ENCODE peak calls at places on chromosomes 2 and 18, in five cellular contexts. One of them, this sample, is unnamed.

GRCh38 chr18:245282-245847 is 22.5 kb downstream of the THOC1 start:
- DNase-seq in heart right ventricle: no peak
- DNase-seq in neural progenitor cell: no peak
- DNase-seq in CD4-positive, CD25-positive, alpha-beta regulatory T cell: no peak
- DNase-seq in A549: no peak
- DNase-seq in this sample: no peak

GRCh38 chr2:74008761-74009395 is 24.2 kb downstream of the TET3 start:
- DNase-seq in heart right ventricle: no peak
- DNase-seq in CD4-positive, CD25-positive, alpha-beta regulatory T cell: no peak
- DNase-seq in neural progenitor cell: peak; percentile 85
- DNase-seq in A549: no peak
- DNase-seq in this sample: peak; percentile 4

GRCh38 chr2:112579280-112579679 is 5.1 kb upstream of the CHCHD5 start:
- DNase-seq in CD4-positive, CD25-positive, alpha-beta regulatory T cell: no peak
- DNase-seq in neural progenitor cell: no peak
- DNase-seq in heart right ventricle: no peak
- DNase-seq in A549: no peak
- DNase-seq in this sample: no peak

GRCh38 chr2:157271590-157272203 is 14.2 kb downstream of the GALNT5 start:
- DNase-seq in A549: no peak
- DNase-seq in neural progenitor cell: no peak
- DNase-seq in CD4-positive, CD25-positive, alpha-beta regulatory T cell: no peak
- DNase-seq in heart right ventricle: no peak
- DNase-seq in this sample: no peak

GRCh38 chr2:62441421-62441820 is 64.6 kb downstream of the TMEM17 start:
- DNase-seq in A549: no peak
- DNase-seq in heart right ventricle: no peak
- DNase-seq in CD4-positive, CD25-positive, alpha-beta regulatory T cell: no peak
- DNase-seq in neural progenitor cell: no peak
- DNase-seq in this sample: no peak

GRCh38 chr2:46674451-46674850 is 195.1 kb downstream of the TMEM247 start:
- DNase-seq in CD4-positive, CD25-positive, alpha-beta regulatory T cell: no peak
- DNase-seq in heart right ventricle: no peak
- DNase-seq in neural progenitor cell: no peak
- DNase-seq in A549: no peak
- DNase-seq in this sample: no peak

GRCh38 chr18:68414407-68414806 is 300.5 kb downstream of the TMX3 start:
- DNase-seq in CD4-positive, CD25-positive, alpha-beta regulatory T cell: no peak
- DNase-seq in neural progenitor cell: peak; percentile 40
- DNase-seq in heart right ventricle: no peak
- DNase-seq in A549: no peak
- DNase-seq in this sample: no peak

GRCh38 chr2:207117668-207118067 is 48.1 kb downstream of the KLF7 start:
- DNase-seq in neural progenitor cell: no peak
- DNase-seq in heart right ventricle: no peak
- DNase-seq in CD4-positive, CD25-positive, alpha-beta regulatory T cell: no peak
- DNase-seq in A549: no peak
- DNase-seq in this sample: no peak

GRCh38 chr2:150485114-150485870 is 2.2 kb downstream of the RND3 start:
- DNase-seq in A549: peak; percentile 41
- DNase-seq in heart right ventricle: peak; percentile 75
- DNase-seq in CD4-positive, CD25-positive, alpha-beta regulatory T cell: no peak
- DNase-seq in neural progenitor cell: peak; percentile 84
- DNase-seq in this sample: peak; percentile 70

GRCh38 chr2:166784296-166784946 is 103.9 kb upstream of the XIRP2 start:
- DNase-seq in neural progenitor cell: no peak
- DNase-seq in CD4-positive, CD25-positive, alpha-beta regulatory T cell: no peak
- DNase-seq in heart right ventricle: no peak
- DNase-seq in A549: no peak
- DNase-seq in this sample: no peak

GRCh38 chr2:19888831-19889230 is 13.0 kb downstream of the TTC32 start:
- DNase-seq in heart right ventricle: no peak
- DNase-seq in neural progenitor cell: no peak
- DNase-seq in CD4-positive, CD25-positive, alpha-beta regulatory T cell: no peak
- DNase-seq in A549: no peak
- DNase-seq in this sample: no peak

GRCh38 chr18:59267511-59268126 is 5.6 kb downstream of the RAX start:
- DNase-seq in A549: peak; percentile 31
- DNase-seq in heart right ventricle: no peak
- DNase-seq in neural progenitor cell: peak; percentile 59
- DNase-seq in CD4-positive, CD25-positive, alpha-beta regulatory T cell: no peak
- DNase-seq in this sample: no peak

GRCh38 chr2:101759162-101759561 is 61.7 kb downstream of the MAP4K4 start:
- DNase-seq in neural progenitor cell: no peak
- DNase-seq in CD4-positive, CD25-positive, alpha-beta regulatory T cell: no peak
- DNase-seq in heart right ventricle: peak; percentile 54
- DNase-seq in A549: peak; percentile 23
- DNase-seq in this sample: no peak

GRCh38 chr18:3872651-3873050 is 422.7 kb downstream of the TGIF1 start:
- DNase-seq in neural progenitor cell: no peak
- DNase-seq in CD4-positive, CD25-positive, alpha-beta regulatory T cell: no peak
- DNase-seq in heart right ventricle: no peak
- DNase-seq in A549: no peak
- DNase-seq in this sample: no peak

GRCh38 chr2:225100856-225101294 is 58.6 kb upstream of the DOCK10 start:
- DNase-seq in CD4-positive, CD25-positive, alpha-beta regulatory T cell: no peak
- DNase-seq in A549: peak; percentile 71
- DNase-seq in heart right ventricle: no peak
- DNase-seq in neural progenitor cell: no peak
- DNase-seq in this sample: no peak

GRCh38 chr2:59034791-59035190 is 793.7 kb upstream of the FANCL start:
- DNase-seq in heart right ventricle: no peak
- DNase-seq in neural progenitor cell: no peak
- DNase-seq in A549: no peak
- DNase-seq in CD4-positive, CD25-positive, alpha-beta regulatory T cell: no peak
- DNase-seq in this sample: no peak

GRCh38 chr2:241267249-241268067 is 48.0 kb downstream of the HDLBP start:
- DNase-seq in neural progenitor cell: no peak
- DNase-seq in CD4-positive, CD25-positive, alpha-beta regulatory T cell: no peak
- DNase-seq in heart right ventricle: no peak
- DNase-seq in A549: no peak
- DNase-seq in this sample: no peak

GRCh38 chr2:42613281-42614064 is 45.0 kb downstream of the MTA3 start:
- DNase-seq in CD4-positive, CD25-positive, alpha-beta regulatory T cell: no peak
- DNase-seq in heart right ventricle: no peak
- DNase-seq in neural progenitor cell: no peak
- DNase-seq in A549: no peak
- DNase-seq in this sample: no peak

GRCh38 chr2:206378835-206379234 is 64.5 kb upstream of the ADAM23 start:
- DNase-seq in neural progenitor cell: no peak
- DNase-seq in A549: no peak
- DNase-seq in heart right ventricle: no peak
- DNase-seq in CD4-positive, CD25-positive, alpha-beta regulatory T cell: no peak
- DNase-seq in this sample: no peak

GRCh38 chr2:62663443-62663842 is 42.1 kb upstream of the EHBP1 start:
- DNase-seq in A549: no peak
- DNase-seq in heart right ventricle: no peak
- DNase-seq in neural progenitor cell: no peak
- DNase-seq in CD4-positive, CD25-positive, alpha-beta regulatory T cell: no peak
- DNase-seq in this sample: no peak

GRCh38 chr2:226771067-226771466 is 28.6 kb downstream of the IRS1 start:
- DNase-seq in heart right ventricle: peak; percentile 25
- DNase-seq in neural progenitor cell: no peak
- DNase-seq in CD4-positive, CD25-positive, alpha-beta regulatory T cell: no peak
- DNase-seq in A549: no peak
- DNase-seq in this sample: no peak

GRCh38 chr2:120921457-120921856 is 185.8 kb downstream of the GLI2 start:
- DNase-seq in heart right ventricle: no peak
- DNase-seq in neural progenitor cell: no peak
- DNase-seq in A549: no peak
- DNase-seq in CD4-positive, CD25-positive, alpha-beta regulatory T cell: no peak
- DNase-seq in this sample: no peak

GRCh38 chr2:76642122-76642521 is 880.1 kb downstream of the LRRTM4 start:
- DNase-seq in neural progenitor cell: no peak
- DNase-seq in CD4-positive, CD25-positive, alpha-beta regulatory T cell: no peak
- DNase-seq in heart right ventricle: peak; percentile 45
- DNase-seq in A549: no peak
- DNase-seq in this sample: no peak

GRCh38 chr2:216029416-216030129 is 16.2 kb upstream of the MREG start:
- DNase-seq in CD4-positive, CD25-positive, alpha-beta regulatory T cell: no peak
- DNase-seq in neural progenitor cell: no peak
- DNase-seq in A549: no peak
- DNase-seq in heart right ventricle: no peak
- DNase-seq in this sample: no peak

GRCh38 chr2:170587937-170588336 is 127.2 kb upstream of the SP5 start:
- DNase-seq in A549: no peak
- DNase-seq in CD4-positive, CD25-positive, alpha-beta regulatory T cell: no peak
- DNase-seq in heart right ventricle: no peak
- DNase-seq in neural progenitor cell: no peak
- DNase-seq in this sample: no peak

GRCh38 chr18:69961718-69962117 is 14.0 kb upstream of the CD226 start:
- DNase-seq in CD4-positive, CD25-positive, alpha-beta regulatory T cell: no peak
- DNase-seq in heart right ventricle: no peak
- DNase-seq in A549: no peak
- DNase-seq in neural progenitor cell: no peak
- DNase-seq in this sample: no peak

GRCh38 chr18:183769-184168 is 25.4 kb downstream of the USP14 start:
- DNase-seq in neural progenitor cell: no peak
- DNase-seq in CD4-positive, CD25-positive, alpha-beta regulatory T cell: no peak
- DNase-seq in heart right ventricle: no peak
- DNase-seq in A549: no peak
- DNase-seq in this sample: no peak

GRCh38 chr2:174618179-174618578 is 20.6 kb upstream of the WIPF1 start:
- DNase-seq in A549: no peak
- DNase-seq in CD4-positive, CD25-positive, alpha-beta regulatory T cell: no peak
- DNase-seq in heart right ventricle: no peak
- DNase-seq in neural progenitor cell: no peak
- DNase-seq in this sample: no peak

GRCh38 chr2:174615951-174616436 is 18.4 kb upstream of the WIPF1 start:
- DNase-seq in neural progenitor cell: no peak
- DNase-seq in A549: no peak
- DNase-seq in CD4-positive, CD25-positive, alpha-beta regulatory T cell: no peak
- DNase-seq in heart right ventricle: no peak
- DNase-seq in this sample: no peak

GRCh38 chr2:174617713-174618112 is 20.1 kb upstream of the WIPF1 start:
- DNase-seq in A549: no peak
- DNase-seq in neural progenitor cell: no peak
- DNase-seq in heart right ventricle: no peak
- DNase-seq in CD4-positive, CD25-positive, alpha-beta regulatory T cell: no peak
- DNase-seq in this sample: no peak

GRCh38 chr2:174614261-174614660 is 16.7 kb upstream of the WIPF1 start:
- DNase-seq in CD4-positive, CD25-positive, alpha-beta regulatory T cell: no peak
- DNase-seq in neural progenitor cell: no peak
- DNase-seq in heart right ventricle: no peak
- DNase-seq in A549: peak; percentile 69
- DNase-seq in this sample: no peak

GRCh38 chr2:174617120-174617519 is 19.5 kb upstream of the WIPF1 start:
- DNase-seq in heart right ventricle: no peak
- DNase-seq in A549: no peak
- DNase-seq in CD4-positive, CD25-positive, alpha-beta regulatory T cell: no peak
- DNase-seq in neural progenitor cell: no peak
- DNase-seq in this sample: no peak
- H3K27ac ChIP-seq in heart right ventricle: no peak overlapping the region
- H3K27ac ChIP-seq in A549: peak overlapping the region; percentile 4
- H3K27ac ChIP-seq in CD4-positive, CD25-positive, alpha-beta regulatory T cell: peak overlapping the region; percentile 57
- H3K27ac ChIP-seq in neural progenitor cell: no peak overlapping the region
- H3K27ac ChIP-seq in this sample: no peak overlapping the region

DNA sequence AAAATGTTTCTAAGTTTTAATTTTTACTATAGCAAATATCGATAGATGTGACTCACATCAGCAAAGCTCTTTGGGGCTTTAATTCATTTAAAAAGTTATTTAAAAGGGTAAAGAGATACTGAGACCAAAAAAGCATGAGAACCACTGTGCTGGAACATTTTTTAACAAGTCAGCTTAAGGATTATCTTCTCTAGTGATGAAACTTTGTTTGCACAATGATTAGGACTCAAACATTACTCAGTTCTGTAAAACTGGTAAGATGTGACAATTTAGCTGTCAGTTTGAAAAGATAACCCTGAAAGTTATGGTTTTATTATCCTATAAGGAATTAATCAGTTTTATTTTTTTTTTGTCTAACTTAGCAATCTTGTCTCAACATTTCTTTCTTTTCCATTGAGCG is 301.4 kb downstream of the TSN start:
- DNase-seq in heart right ventricle: no peak
- DNase-seq in CD4-positive, CD25-positive, alpha-beta regulatory T cell: no peak
- DNase-seq in neural progenitor cell: no peak
- DNase-seq in A549: no peak
- DNase-seq in this sample: no peak
- H3K9me3 ChIP-seq in heart right ventricle: no peaks in the 10 kb centered on the region
- H3K9me3 ChIP-seq in CD4-positive, CD25-positive, alpha-beta regulatory T cell: no peaks in the 10 kb centered on the region
- H3K9me3 ChIP-seq in neural progenitor cell: no peaks in the 10 kb centered on the region
- H3K9me3 ChIP-seq in A549: no peaks in the 10 kb centered on the region
- H3K9me3 ChIP-seq in this sample: no peaks in the 10 kb centered on the region

GRCh38 chr2:96163415-96163767 is 18.2 kb upstream of the DUSP2 start:
- DNase-seq in neural progenitor cell: no peak
- DNase-seq in CD4-positive, CD25-positive, alpha-beta regulatory T cell: no peak
- DNase-seq in heart right ventricle: no peak
- DNase-seq in A549: no peak
- DNase-seq in this sample: no peak

GRCh38 chr2:96161785-96162367 is 16.6 kb upstream of the DUSP2 start:
- DNase-seq in heart right ventricle: no peak
- DNase-seq in A549: no peak
- DNase-seq in CD4-positive, CD25-positive, alpha-beta regulatory T cell: no peak
- DNase-seq in neural progenitor cell: no peak
- DNase-seq in this sample: no peak

GRCh38 chr2:96163768-96164429 is 18.7 kb upstream of the DUSP2 start:
- DNase-seq in heart right ventricle: no peak
- DNase-seq in neural progenitor cell: no peak
- DNase-seq in A549: no peak
- DNase-seq in CD4-positive, CD25-positive, alpha-beta regulatory T cell: peak; percentile 78
- DNase-seq in this sample: no peak

GRCh38 chr2:96167407-96168013 is 22.3 kb upstream of the DUSP2 start:
- DNase-seq in heart right ventricle: no peak
- DNase-seq in CD4-positive, CD25-positive, alpha-beta regulatory T cell: no peak
- DNase-seq in A549: no peak
- DNase-seq in neural progenitor cell: no peak
- DNase-seq in this sample: no peak

DNA sequence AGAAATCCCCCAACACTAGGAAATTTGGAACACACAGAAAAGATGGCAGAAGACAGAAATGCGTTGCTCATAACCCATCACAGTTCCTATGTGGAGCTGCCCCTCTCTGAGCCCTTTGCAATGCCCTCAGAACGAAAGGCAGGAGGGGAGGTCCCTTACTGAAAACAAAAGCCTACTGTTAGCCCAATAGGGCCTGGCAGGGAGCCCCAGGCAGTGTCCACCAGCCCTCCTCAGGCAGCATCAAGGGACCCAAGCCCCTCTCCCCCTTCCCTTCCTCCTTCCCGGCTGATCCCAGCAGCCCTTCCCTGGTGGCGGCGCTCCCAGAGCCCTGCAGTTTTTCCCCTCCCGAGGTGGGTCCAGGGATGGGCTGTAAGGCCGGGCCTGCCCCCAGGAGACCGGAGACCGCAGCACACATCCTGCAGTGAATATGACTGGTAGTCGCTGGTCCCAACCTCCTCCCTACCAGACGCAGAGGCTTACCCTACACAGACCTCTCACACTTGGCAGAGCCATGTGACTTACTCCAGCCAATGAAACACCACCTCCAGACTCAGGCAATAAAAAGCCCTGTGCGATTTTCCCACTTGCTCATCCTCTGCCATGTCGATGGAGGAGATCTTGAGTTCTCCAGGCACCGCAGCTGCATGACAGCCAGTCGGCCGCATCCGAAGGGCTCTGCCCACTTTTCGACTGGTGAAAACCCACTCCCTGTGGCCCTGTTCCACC is 19.4 kb upstream of the DUSP2 start:
- DNase-seq in heart right ventricle: no peak
- DNase-seq in neural progenitor cell: peak; percentile 44
- DNase-seq in A549: no peak
- DNase-seq in CD4-positive, CD25-positive, alpha-beta regulatory T cell: peak; percentile 63
- DNase-seq in this sample: no peak
- H3K27ac ChIP-seq in heart right ventricle: no peak overlapping the region
- H3K27ac ChIP-seq in neural progenitor cell: no peak overlapping the region
- H3K27ac ChIP-seq in A549: no peak overlapping the region
- H3K27ac ChIP-seq in CD4-positive, CD25-positive, alpha-beta regulatory T cell: peak overlapping the region; percentile 87
- H3K27ac ChIP-seq in this sample: no peak overlapping the region

GRCh38 chr2:1586251-1586945 is 157.9 kb downstream of the PXDN start:
- DNase-seq in A549: no peak
- DNase-seq in CD4-positive, CD25-positive, alpha-beta regulatory T cell: no peak
- DNase-seq in neural progenitor cell: no peak
- DNase-seq in heart right ventricle: no peak
- DNase-seq in this sample: no peak
- H3K9me3 ChIP-seq in A549: no peaks in the 10 kb centered on the region
- H3K9me3 ChIP-seq in CD4-positive, CD25-positive, alpha-beta regulatory T cell: no peaks in the 10 kb centered on the region
- H3K9me3 ChIP-seq in neural progenitor cell: no peaks in the 10 kb centered on the region
- H3K9me3 ChIP-seq in heart right ventricle: no peaks in the 10 kb centered on the region
- H3K9me3 ChIP-seq in this sample: no peaks in the 10 kb centered on the region

This sample was measured in testis.